ENCODE peak calls at places on chromosomes 6 and 20, in seven cellular contexts. Q, I, F, N, H, R and E are unnamed samples.

GRCh38 chr6:147707524-147707923 is 199.0 kb downstream of the SAMD5 start:
- DNase-seq in F (no peak), N (no peak), Q (no peak), I (no peak), R (no peak), H (no peak), E (no peak)

GRCh38 chr6:73606428-73606827 is 47.4 kb downstream of the SLC17A5 start:
- DNase-seq in N (no peak), I (no peak), R (no peak), H (no peak), Q (no peak), F (no peak), E (no peak)

GRCh38 chr20:16434087-16434664 is 139.1 kb downstream of the KIF16B start:
- DNase-seq in Q (peak), I (peak), N (peak), R (peak), F (no peak), H (no peak), E (peak)

GRCh38 chr6:158448856-158449255 is 111.0 kb upstream of the TMEM181 start:
- DNase-seq in H (no peak), Q (no peak), R (no peak), I (no peak), F (no peak), N (no peak), E (no peak)

GRCh38 chr20:48604936-48605335 is 222.9 kb downstream of the PREX1 start:
- DNase-seq in F (no peak), I (no peak), Q (no peak), R (no peak), H (no peak), N (no peak), E (no peak)

GRCh38 chr20:48292806-48293205 is 507.5 kb upstream of the SULF2 start:
- DNase-seq in Q (no peak), I (no peak), N (no peak), H (no peak), R (no peak), F (no peak), E (peak)

GRCh38 chr6:39203804-39204495 is 25.3 kb downstream of the KCNK5 start:
- DNase-seq in F (peak), N (no peak), H (no peak), Q (peak), I (no peak), R (peak), E (peak)

GRCh38 chr20:32446301-32447100 is 88.4 kb downstream of the ASXL1 start:
- DNase-seq in R (no peak), H (no peak), F (no peak), Q (peak), I (no peak), N (no peak), E (no peak)

GRCh38 chr6:148349466-148349865 is 6.8 kb downstream of the SASH1 start:
- DNase-seq in Q (no peak), H (no peak), I (no peak), F (no peak), N (no peak), R (peak), E (peak)

GRCh38 chr6:166112580-166112979 is 55.1 kb downstream of the TBXT start:
- DNase-seq in R (peak), I (no peak), H (peak), N (peak), F (no peak), Q (no peak), E (peak)

GRCh38 chr6:170449231-170449630 is 103.9 kb downstream of the PSMB1 start:
- DNase-seq in H (peak), Q (no peak), N (no peak), F (no peak), I (no peak), R (no peak), E (no peak)

GRCh38 chr6:109580519-109580918 is 97.5 kb upstream of the ZBTB24 start:
- DNase-seq in R (peak), I (peak), N (peak), Q (no peak), H (no peak), F (no peak), E (no peak)

GRCh38 chr6:27545271-27546046 is 72.6 kb upstream of the ZNF184 start:
- DNase-seq in N (peak), Q (no peak), F (no peak), R (peak), I (peak), H (no peak), E (peak)

GRCh38 chr6:152146385-152146784 is 338.9 kb downstream of the ESR1 start:
- DNase-seq in R (no peak), F (no peak), H (peak), I (no peak), N (peak), Q (no peak), E (no peak)

GRCh38 chr20:51768759-51769517 is 748 bp upstream of the ATP9A start:
- DNase-seq in H (no peak), Q (no peak), N (peak), I (no peak), R (no peak), F (no peak), E (no peak)

GRCh38 chr6:96545882-96546281 is 17.0 kb upstream of the FHL5 start:
- DNase-seq in Q (no peak), F (no peak), N (no peak), I (no peak), H (no peak), R (no peak), E (no peak)

GRCh38 chr20:38447931-38448675 is 13.0 kb upstream of the SNHG17 start:
- DNase-seq in N (no peak), F (no peak), Q (no peak), H (no peak), I (no peak), R (no peak), E (no peak)

GRCh38 chr6:4693566-4693965 is 82.6 kb upstream of the CDYL start:
- DNase-seq in R (no peak), Q (no peak), I (no peak), N (no peak), F (no peak), H (no peak), E (no peak)

GRCh38 chr6:137715589-137716045 is 151.4 kb upstream of the TNFAIP3 start:
- DNase-seq in H (no peak), F (no peak), Q (no peak), N (no peak), R (no peak), I (no peak), E (no peak)

GRCh38 chr20:64103871-64104666 is 3.3 kb downstream of the NPBWR2 start:
- DNase-seq in N (no peak), H (no peak), F (peak), Q (peak), R (no peak), I (peak), E (peak)

GRCh38 chr20:37243076-37243936 is 18.3 kb downstream of the GHRH start:
- DNase-seq in Q (no peak), N (no peak), R (peak), H (no peak), F (no peak), I (no peak), E (no peak)
- TF ChIP-seq CTCF in Q (no peak), N (no peak), R (no peak), H (peak), F (no peak), I (no peak), E (no peak)

DNA sequence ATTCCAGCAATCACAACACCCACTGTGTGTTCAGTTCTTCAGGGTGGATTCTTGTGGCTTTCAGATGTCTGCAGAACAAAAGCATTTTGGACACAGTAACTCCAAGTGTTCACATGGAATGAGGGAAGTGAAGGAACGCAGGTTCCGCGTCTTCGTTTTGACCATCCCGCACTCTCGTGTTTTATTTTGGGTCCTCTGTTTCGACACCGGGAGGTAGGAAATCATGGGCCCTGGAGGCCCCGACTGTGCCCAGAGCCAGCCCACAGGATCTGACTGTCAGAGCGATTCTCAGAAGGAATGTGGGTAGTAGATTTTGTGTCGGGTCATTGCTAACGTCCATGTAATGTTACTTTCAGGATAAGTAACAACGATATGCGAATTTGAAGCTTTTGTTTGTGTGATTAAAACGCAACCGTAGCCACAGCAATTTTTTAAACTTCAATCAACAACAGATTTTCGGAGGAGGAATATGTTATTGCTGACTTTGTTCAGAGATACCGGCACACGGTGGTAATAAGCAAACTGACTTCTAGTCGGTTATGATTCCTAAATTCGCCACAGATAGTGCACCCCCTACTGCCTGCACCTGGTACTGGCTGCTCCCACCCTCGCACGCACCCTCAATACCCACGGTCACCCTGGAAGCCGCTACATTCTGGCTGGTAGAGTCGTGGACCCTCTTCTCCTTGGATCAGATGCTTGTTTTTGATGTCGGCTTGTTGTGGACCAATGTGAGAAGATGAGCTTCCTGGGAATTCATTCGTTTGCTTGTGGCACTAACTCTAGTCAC is 10.5 kb downstream of the NPEPL1 start:
- DNase-seq in N (no peak), H (no peak), F (no peak), I (no peak), R (no peak), Q (peak), E (no peak)
- TF ChIP-seq CTCF in N (peak), H (peak), F (no peak), I (peak), R (peak), Q (no peak), E (peak)

GRCh38 chr6:125791151-125791819 is 525 bp downstream of the NCOA7 start:
- DNase-seq in R (peak), N (peak), H (no peak), Q (peak), F (no peak), I (no peak), E (peak)
- TF ChIP-seq CTCF in R (peak), N (peak), H (peak), Q (peak), F (no peak), I (no peak), E (peak)

GRCh38 chr6:36963451-36964290 is 9.1 kb downstream of the PI16 start:
- DNase-seq in I (no peak), N (peak), R (peak), Q (peak), H (no peak), F (no peak), E (no peak)
- TF ChIP-seq CTCF in I (no peak), N (no peak), R (no peak), Q (no peak), H (no peak), F (no peak), E (no peak)

GRCh38 chr20:35253010-35253409 is 24.9 kb downstream of the MMP24OS start:
- DNase-seq in N (no peak), I (no peak), Q (no peak), H (no peak), R (no peak), F (no peak), E (no peak)
- TF ChIP-seq CTCF in N (no peak), I (no peak), Q (no peak), H (no peak), R (no peak), F (no peak), E (no peak)

DNA sequence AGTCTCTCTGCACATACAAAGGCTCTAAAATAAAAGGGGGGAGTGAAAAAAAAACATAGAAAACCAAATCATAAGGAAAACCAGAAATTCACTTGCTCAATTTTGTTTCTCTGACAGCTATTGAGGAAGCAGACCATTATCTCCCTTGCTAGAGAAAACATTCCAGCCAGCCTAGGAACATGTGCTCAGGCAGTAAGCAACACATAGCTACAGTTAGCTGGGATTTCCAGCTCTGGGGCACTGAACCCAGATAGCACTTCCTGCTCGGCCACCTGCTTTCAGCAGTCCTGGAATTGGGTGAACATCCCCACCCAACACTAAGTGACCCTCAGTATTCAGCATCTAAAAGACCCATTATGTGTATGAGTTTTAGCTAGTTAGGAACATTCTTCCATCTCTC is 61.3 kb downstream of the TNFRSF21 start:
- DNase-seq in Q (no peak), R (no peak), H (no peak), N (peak), F (no peak), I (no peak), E (no peak)
- TF ChIP-seq CTCF in Q (no peak), R (no peak), H (no peak), N (no peak), F (no peak), I (no peak), E (no peak)

GRCh38 chr6:43310624-43311023 is 2.0 kb upstream of the CRIP3 start:
- DNase-seq in R (peak), F (no peak), N (no peak), Q (no peak), H (no peak), I (no peak), E (no peak)

GRCh38 chr6:43311681-43312080 is 3.1 kb upstream of the CRIP3 start:
- DNase-seq in I (no peak), N (no peak), Q (no peak), F (no peak), H (no peak), R (no peak), E (no peak)

GRCh38 chr6:43317968-43318367 is 9.3 kb upstream of the CRIP3 start:
- DNase-seq in Q (no peak), F (no peak), N (no peak), I (no peak), H (no peak), R (no peak), E (no peak)

GRCh38 chr6:43310137-43310536 is 1.5 kb upstream of the CRIP3 start:
- DNase-seq in Q (no peak), F (no peak), N (no peak), I (no peak), H (no peak), R (no peak), E (no peak)

DNA sequence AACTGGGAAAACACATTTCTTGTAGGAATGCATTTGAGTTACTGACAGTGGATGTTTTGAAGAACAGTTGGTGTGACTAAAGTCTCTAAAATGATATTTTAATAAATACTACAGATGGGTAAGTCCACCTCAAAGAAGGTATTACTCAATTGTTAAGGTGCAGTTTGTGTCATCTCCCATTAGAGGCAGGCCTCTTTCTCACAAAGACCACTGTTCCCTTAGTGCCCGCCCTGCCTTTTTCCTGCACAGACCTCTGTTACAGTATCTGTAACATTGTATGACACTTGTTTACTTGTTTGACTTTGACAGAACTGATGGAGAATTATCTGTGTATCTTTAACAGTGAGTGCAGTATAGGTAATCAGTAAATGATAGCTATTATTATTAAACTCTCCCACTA is 5.2 kb upstream of the CRIP3 start:
- DNase-seq in H (no peak), I (no peak), Q (no peak), R (no peak), F (no peak), N (no peak), E (no peak)
- TF ChIP-seq CTCF in H (no peak), I (no peak), Q (no peak), R (no peak), F (no peak), N (no peak), E (no peak)

GRCh38 chr20:57512432-57512831 is 12.5 kb downstream of the CTCFL start:
- DNase-seq in R (no peak), N (no peak), I (no peak), H (no peak), Q (no peak), F (no peak), E (no peak)

GRCh38 chr20:57508831-57509230 is 16.1 kb downstream of the CTCFL start:
- DNase-seq in H (no peak), I (no peak), Q (no peak), F (no peak), R (no peak), N (no peak), E (no peak)

GRCh38 chr20:57508381-57508780 is 16.6 kb downstream of the CTCFL start:
- DNase-seq in Q (no peak), F (no peak), H (no peak), I (no peak), R (no peak), N (no peak), E (no peak)

GRCh38 chr20:57507477-57507876 is 17.5 kb downstream of the CTCFL start:
- DNase-seq in Q (no peak), F (no peak), H (no peak), I (no peak), N (peak), R (no peak), E (no peak)

DNA sequence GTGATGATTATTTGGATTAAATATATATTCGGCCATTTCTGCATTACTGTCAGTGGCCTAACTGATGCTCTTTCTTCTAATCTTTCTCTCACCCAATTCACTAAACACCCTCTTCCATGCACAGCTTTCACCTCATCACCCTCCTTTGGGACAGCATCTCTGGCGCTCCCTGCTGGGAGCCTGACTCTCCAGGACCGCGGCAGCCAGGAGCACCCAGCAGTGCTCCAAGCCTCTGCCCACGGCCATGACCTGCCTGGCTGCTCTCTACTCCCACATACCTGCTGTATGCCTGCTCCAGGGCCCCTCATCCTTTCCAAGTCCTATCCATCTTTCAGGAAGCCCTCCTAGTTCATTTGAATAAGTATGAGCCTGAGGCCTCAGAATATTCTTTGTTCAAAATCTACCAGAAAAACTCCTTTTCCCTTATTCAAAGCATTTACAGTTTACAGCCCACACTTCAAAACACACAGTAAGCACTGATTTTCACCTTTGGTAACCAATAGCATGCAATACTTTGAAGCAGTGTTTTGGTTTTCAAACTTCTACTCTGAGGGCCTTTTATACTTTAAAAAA is 15.2 kb downstream of the CTCFL start:
- DNase-seq in I (peak), N (peak), Q (no peak), H (no peak), R (peak), F (no peak), E (peak)
- TF ChIP-seq CTCF in I (peak), N (peak), Q (no peak), H (peak), R (peak), F (no peak), E (peak)